ENCODE peak calls at places on chromosomes 11 and 22, in four cellular contexts. One of them, this sample, is unnamed.

GRCh38 chr11:120268686-120269085 is 28.7 kb downstream of the POU2F3 start:
- DNase-seq in HepG2: no peak
- DNase-seq in A549: no peak
- DNase-seq in K562: no peak
- DNase-seq in this sample: no peak

GRCh38 chr11:82003671-82004148 is 730.0 kb downstream of the FAM181B start:
- DNase-seq in K562: no peak
- DNase-seq in A549: no peak
- DNase-seq in HepG2: no peak
- DNase-seq in this sample: no peak

GRCh38 chr22:39144101-39144815 is 8.2 kb downstream of the CBX7 start:
- DNase-seq in A549: no peak
- DNase-seq in K562: no peak
- DNase-seq in HepG2: no peak
- DNase-seq in this sample: no peak

GRCh38 chr11:13983081-13983751 is 20.7 kb downstream of the SPON1 start:
- DNase-seq in K562: no peak
- DNase-seq in HepG2: no peak
- DNase-seq in A549: no peak
- DNase-seq in this sample: no peak

GRCh38 chr11:126853732-126854131 is 146.8 kb downstream of the KIRREL3 start:
- DNase-seq in HepG2: no peak
- DNase-seq in A549: peak
- DNase-seq in K562: no peak
- DNase-seq in this sample: no peak

GRCh38 chr11:69840371-69841169 is 21.4 kb upstream of the FGF3 start:
- DNase-seq in K562: no peak
- DNase-seq in HepG2: no peak
- DNase-seq in A549: no peak
- DNase-seq in this sample: no peak

GRCh38 chr22:39967996-39968968 is 8.1 kb downstream of the TMA7B start:
- DNase-seq in HepG2: no peak
- DNase-seq in K562: no peak
- DNase-seq in A549: no peak
- DNase-seq in this sample: no peak

GRCh38 chr22:46280063-46280817 is 12.4 kb downstream of the TTC38 start:
- DNase-seq in K562: no peak
- DNase-seq in A549: no peak
- DNase-seq in HepG2: no peak
- DNase-seq in this sample: no peak

GRCh38 chr22:24099661-24100060 is 81.6 kb upstream of the SUSD2 start:
- DNase-seq in K562: no peak
- DNase-seq in A549: no peak
- DNase-seq in HepG2: no peak
- DNase-seq in this sample: no peak

GRCh38 chr11:69539416-69540117 is 58.1 kb downstream of the LINC01488 start:
- DNase-seq in HepG2: no peak
- DNase-seq in A549: no peak
- DNase-seq in K562: peak
- DNase-seq in this sample: no peak

GRCh38 chr11:110473666-110474065 is 43.9 kb downstream of the FDX1 start:
- DNase-seq in K562: no peak
- DNase-seq in A549: no peak
- DNase-seq in HepG2: peak
- DNase-seq in this sample: no peak

GRCh38 chr11:86513138-86513537 is 138.5 kb downstream of the CCDC81 start:
- DNase-seq in K562: no peak
- DNase-seq in A549: no peak
- DNase-seq in HepG2: no peak
- DNase-seq in this sample: no peak
- TF ChIP-seq RNF2 in K562: no peak
- TF ChIP-seq RNF2 in A549: no peak
- TF ChIP-seq RNF2 in HepG2: no peak
- TF ChIP-seq RNF2 in this sample: no peak

DNA sequence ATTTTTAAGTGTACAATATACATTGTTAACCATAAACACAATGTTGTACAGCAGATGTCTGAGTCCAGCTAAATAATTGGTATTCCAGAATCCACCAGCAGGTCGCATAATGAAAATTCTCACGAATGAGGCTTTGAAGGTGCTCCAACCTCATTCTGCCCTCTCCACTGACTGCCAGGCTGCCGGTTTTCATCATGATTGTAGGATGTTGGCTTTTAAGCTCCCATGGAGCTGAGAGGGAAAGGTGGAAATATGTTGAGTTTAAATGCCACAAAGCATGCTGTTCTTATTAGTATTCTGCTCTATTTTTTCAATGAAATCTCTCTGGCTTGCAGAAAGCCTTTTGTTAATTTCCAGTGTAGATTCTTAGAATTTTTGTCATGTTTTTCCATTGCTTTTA is 337.2 kb upstream of the DDI1 start:
- DNase-seq in HepG2: no peak
- DNase-seq in A549: no peak
- DNase-seq in K562: no peak
- DNase-seq in this sample: no peak
- TF ChIP-seq CTCF in HepG2: no peak
- TF ChIP-seq CTCF in A549: no peak
- TF ChIP-seq CTCF in K562: no peak
- TF ChIP-seq CTCF in this sample: no peak

GRCh38 chr11:73237471-73238290 is 19.6 kb downstream of the P2RY2 start:
- DNase-seq in K562: no peak
- DNase-seq in A549: no peak
- DNase-seq in HepG2: peak
- DNase-seq in this sample: no peak
- TF ChIP-seq RNF2 in K562: no peak
- TF ChIP-seq RNF2 in A549: no peak
- TF ChIP-seq RNF2 in HepG2: peak
- TF ChIP-seq RNF2 in this sample: no peak

GRCh38 chr11:61870429-61871039 is 20.8 kb downstream of the FADS3 start:
- DNase-seq in HepG2: no peak
- DNase-seq in A549: no peak
- DNase-seq in K562: no peak
- DNase-seq in this sample: no peak

GRCh38 chr11:61872935-61873565 is 18.3 kb downstream of the FADS3 start:
- DNase-seq in A549: no peak
- DNase-seq in K562: no peak
- DNase-seq in HepG2: no peak
- DNase-seq in this sample: no peak

GRCh38 chr11:61869636-61870428 is 21.5 kb downstream of the FADS3 start:
- DNase-seq in A549: no peak
- DNase-seq in K562: peak
- DNase-seq in HepG2: no peak
- DNase-seq in this sample: peak

GRCh38 chr11:61868601-61869476 is 22.5 kb downstream of the FADS3 start:
- DNase-seq in HepG2: no peak
- DNase-seq in K562: no peak
- DNase-seq in A549: no peak
- DNase-seq in this sample: no peak

DNA sequence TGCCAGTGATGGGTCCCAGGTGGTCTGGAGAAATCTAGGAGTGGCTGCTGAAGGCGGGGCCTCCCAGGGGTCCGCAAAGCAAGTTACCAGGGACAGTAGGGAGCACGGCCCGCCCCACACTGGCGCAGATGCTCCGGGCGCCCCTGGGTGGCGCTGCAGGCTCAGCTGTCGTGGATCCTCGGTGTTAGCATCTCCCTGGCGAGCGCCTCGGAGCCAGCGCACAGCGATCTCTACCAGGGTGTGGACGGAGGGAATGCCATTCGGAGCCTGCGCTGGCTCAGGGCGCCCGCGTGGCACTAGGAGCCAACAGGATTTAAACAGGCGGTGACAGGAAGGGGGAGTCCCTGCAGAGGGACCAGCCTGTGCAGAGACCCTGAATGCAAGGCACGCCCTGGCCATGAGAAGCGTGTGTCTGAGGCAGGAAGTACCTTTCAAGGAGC is 20.2 kb downstream of the FADS3 start:
- DNase-seq in HepG2: peak
- DNase-seq in K562: peak
- DNase-seq in A549: peak
- DNase-seq in this sample: peak
- TF ChIP-seq CTCF in HepG2: peak
- TF ChIP-seq CTCF in K562: peak
- TF ChIP-seq CTCF in A549: peak
- TF ChIP-seq CTCF in this sample: peak

GRCh38 chr11:134854391-134854991 is 442.4 kb upstream of the B3GAT1 start:
- DNase-seq in HepG2: no peak
- DNase-seq in A549: no peak
- DNase-seq in K562: no peak
- DNase-seq in this sample: peak
- TF ChIP-seq RNF2 in HepG2: no peak
- TF ChIP-seq RNF2 in A549: no peak
- TF ChIP-seq RNF2 in K562: no peak
- TF ChIP-seq RNF2 in this sample: no peak

DNA sequence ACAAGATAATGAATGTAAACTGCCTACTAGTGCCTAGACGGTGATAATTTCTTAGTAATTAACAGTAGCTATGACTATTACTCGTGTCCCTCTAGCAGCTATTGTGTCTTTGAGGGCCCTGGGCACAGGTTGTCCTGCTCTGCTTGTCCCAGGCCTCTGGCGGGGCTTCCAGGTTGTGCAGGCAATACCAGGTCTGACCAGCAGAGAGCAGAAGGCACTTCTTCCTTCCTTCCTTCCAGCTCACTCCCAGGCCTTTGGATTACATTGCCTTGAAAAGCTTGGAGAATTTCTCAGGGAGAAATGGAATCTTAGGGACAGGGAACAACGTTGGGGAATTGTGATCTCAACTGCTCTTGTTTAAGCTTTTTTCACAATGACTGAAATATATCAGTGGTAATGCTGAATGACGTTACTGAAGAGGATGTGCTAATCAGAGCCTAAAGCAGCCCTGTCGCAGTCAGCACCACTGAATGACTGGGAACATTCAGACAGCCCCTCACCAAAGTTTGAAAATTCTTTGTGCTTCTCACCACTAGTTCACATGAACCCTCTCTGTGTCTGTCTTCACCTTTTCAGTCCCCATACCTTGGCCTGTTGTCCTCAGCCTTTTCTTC is 8.4 kb upstream of the CCKBR start:
- DNase-seq in K562: peak
- DNase-seq in HepG2: peak
- DNase-seq in A549: peak
- DNase-seq in this sample: peak
- TF ChIP-seq CTCF in K562: peak
- TF ChIP-seq CTCF in HepG2: peak
- TF ChIP-seq CTCF in A549: peak
- TF ChIP-seq CTCF in this sample: peak

GRCh38 chr11:28447226-28447625 is 339.0 kb downstream of the METTL15 start:
- DNase-seq in HepG2: peak
- DNase-seq in K562: no peak
- DNase-seq in A549: no peak
- DNase-seq in this sample: no peak
- TF ChIP-seq RNF2 in HepG2: no peak
- TF ChIP-seq RNF2 in K562: no peak
- TF ChIP-seq RNF2 in A549: no peak
- TF ChIP-seq RNF2 in this sample: no peak

DNA sequence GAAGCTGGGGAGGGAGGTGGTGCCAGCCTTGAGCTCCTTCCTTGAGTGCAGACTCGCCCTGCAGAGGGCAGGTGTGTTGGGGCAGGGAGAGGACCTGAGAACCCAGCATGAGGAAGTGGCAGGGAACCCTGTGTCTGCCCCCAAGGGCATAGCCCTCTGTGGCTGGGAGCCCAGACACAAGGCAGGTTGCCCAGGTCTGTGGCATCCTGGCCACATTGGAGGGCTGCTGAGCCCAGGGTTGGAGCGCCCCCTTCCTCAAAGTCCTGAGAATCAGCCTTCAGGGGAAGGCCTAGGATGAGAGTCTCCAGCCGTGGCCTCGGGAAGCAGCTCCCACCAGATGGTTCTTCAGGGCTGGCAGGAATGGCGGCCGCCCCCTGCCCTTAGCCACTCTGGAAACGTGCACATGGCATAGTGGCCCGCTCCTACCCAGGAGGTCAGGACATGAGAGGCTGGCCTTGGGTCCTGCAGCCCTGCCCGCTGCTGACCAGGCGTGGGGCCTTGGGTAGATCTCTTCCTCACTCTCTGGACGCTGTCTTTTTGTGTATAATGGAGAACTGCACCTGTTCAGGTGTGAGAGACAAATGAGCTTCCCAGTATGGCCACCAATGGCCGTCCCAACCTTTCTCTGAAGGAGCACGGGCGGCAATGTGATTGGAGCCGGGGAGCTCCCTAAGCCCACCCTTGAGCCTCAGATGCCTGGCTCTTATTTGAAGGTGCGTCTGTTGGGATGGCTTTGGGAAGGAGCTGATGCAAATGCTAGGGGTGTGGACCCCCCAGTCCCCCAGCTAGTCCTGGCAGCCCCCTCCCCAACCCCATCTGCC is 4.5 kb upstream of the CDC42BPG start:
- DNase-seq in K562: no peak
- DNase-seq in HepG2: no peak
- DNase-seq in A549: no peak
- DNase-seq in this sample: no peak
- TF ChIP-seq CTCF in K562: peak
- TF ChIP-seq CTCF in HepG2: peak
- TF ChIP-seq CTCF in A549: peak
- TF ChIP-seq CTCF in this sample: no peak

DNA sequence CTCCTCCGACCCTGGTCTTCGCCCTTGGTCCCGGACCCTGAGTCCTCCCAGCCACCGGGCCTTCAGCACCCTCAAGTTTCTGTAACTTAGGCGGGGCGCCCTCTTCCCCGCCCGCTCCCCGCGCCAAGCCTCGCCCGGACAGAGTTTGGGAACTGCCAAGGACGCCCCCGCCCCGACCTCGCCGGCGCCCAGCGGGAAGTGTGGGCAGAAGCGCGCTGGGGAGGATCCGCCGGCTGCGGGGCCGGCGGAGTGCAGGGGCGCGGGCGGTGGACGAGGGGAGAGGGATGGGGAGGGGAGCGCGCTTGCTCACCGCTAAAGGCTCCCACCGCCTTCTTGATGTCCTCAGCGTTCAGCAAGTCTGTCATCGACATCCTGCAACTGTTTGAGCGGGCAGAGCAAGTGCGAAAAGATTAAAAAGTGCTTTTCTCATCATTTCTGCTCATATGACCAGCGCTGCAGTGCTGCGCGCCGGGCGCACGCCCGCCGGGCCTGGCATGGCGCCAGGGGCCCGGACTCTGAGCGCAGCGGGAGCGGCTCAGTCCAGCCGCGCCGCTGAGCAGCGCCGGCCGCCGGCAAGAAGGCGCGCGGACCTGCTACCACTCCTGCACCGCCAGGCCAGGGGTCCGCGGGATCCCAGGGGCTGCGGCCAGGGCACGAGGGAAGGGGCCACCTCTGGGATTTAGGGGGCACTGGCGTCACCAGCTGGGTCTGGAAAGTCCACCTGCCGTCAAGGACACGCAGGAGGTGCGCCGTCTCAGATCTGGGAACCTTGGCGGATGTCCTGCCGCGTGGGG is at the start of gene PVALB:
- DNase-seq in HepG2: no peak
- DNase-seq in A549: peak
- DNase-seq in K562: peak
- DNase-seq in this sample: peak
- TF ChIP-seq RNF2 in HepG2: no peak
- TF ChIP-seq RNF2 in A549: no peak
- TF ChIP-seq RNF2 in K562: no peak
- TF ChIP-seq RNF2 in this sample: peak